ENCODE peak calls at places on chromosomes 12 and 14, in six cellular contexts. U is fibroblast of lung, G is left ventricle myocardium inferior, A is tibial nerve, O is ascending aorta, C is adrenal gland. E is an unnamed sample. For H3K9me3, the result is how much of the 10 kb centered on the place peaks cover.

GRCh38 chr14:69504775-69505174 is 20.2 kb downstream of the PLEKHD1 start:
- DNase-seq in U (no peak), G (no peak), A (no peak), O (no peak), C (no peak), E (peak)

GRCh38 chr14:41297961-41298690 is 308.6 kb upstream of the LRFN5 start:
- DNase-seq in U (no peak), G (no peak), A (no peak), O (no peak), C (no peak), E (no peak)

GRCh38 chr12:6783828-6784227 is 5.5 kb upstream of the CD4 start:
- DNase-seq in U (no peak), G (no peak), A (no peak), O (no peak), C (no peak), E (no peak)

GRCh38 chr14:103569436-103569835 is 6.7 kb downstream of the COA8 start:
- DNase-seq in U (no peak), G (no peak), A (no peak), O (no peak), C (no peak), E (no peak)

GRCh38 chr14:71668186-71668912 is 263.9 kb upstream of the RGS6 start:
- DNase-seq in U (peak), G (no peak), A (no peak), O (no peak), C (no peak), E (no peak)

GRCh38 chr12:21369141-21369980 is 3.3 kb upstream of the IAPP start:
- DNase-seq in U (no peak), G (no peak), A (no peak), O (no peak), C (no peak), E (no peak)

GRCh38 chr12:99059824-99060526 is 414.9 kb downstream of the APAF1 start:
- DNase-seq in U (peak), G (no peak), A (peak), O (peak), C (peak), E (peak)

GRCh38 chr12:80100566-80100965 is 1.2 kb downstream of the OTOGL start:
- DNase-seq in U (peak), G (no peak), A (no peak), O (no peak), C (no peak), E (no peak)

GRCh38 chr12:122202017-122202416 is 1.5 kb upstream of the B3GNT4 start:
- DNase-seq in U (no peak), G (no peak), A (no peak), O (no peak), C (no peak), E (no peak)

GRCh38 chr14:80787876-80788275 is 153.7 kb downstream of the CEP128 start:
- DNase-seq in U (no peak), G (no peak), A (no peak), O (no peak), C (no peak), E (no peak)

GRCh38 chr14:69263364-69263763 is 3.4 kb downstream of the GALNT16 start:
- DNase-seq in U (peak), G (peak), A (peak), O (peak), C (peak), E (no peak)

GRCh38 chr12:64320611-64321010 is 69.9 kb downstream of the C12orf56 start:
- DNase-seq in U (no peak), G (no peak), A (no peak), O (no peak), C (no peak), E (no peak)

GRCh38 chr12:117427176-117427575 is 65.8 kb upstream of the NOS1 start:
- DNase-seq in U (no peak), G (no peak), A (no peak), O (no peak), C (no peak), E (no peak)
- TF ChIP-seq CTCF in U (no peak), G (no peak), A (no peak), O (no peak), C (no peak), E (no peak)

GRCh38 chr14:53273671-53274072 is 120.5 kb upstream of the DDHD1 start:
- DNase-seq in U (no peak), G (peak), A (no peak), O (no peak), C (no peak), E (no peak)

DNA sequence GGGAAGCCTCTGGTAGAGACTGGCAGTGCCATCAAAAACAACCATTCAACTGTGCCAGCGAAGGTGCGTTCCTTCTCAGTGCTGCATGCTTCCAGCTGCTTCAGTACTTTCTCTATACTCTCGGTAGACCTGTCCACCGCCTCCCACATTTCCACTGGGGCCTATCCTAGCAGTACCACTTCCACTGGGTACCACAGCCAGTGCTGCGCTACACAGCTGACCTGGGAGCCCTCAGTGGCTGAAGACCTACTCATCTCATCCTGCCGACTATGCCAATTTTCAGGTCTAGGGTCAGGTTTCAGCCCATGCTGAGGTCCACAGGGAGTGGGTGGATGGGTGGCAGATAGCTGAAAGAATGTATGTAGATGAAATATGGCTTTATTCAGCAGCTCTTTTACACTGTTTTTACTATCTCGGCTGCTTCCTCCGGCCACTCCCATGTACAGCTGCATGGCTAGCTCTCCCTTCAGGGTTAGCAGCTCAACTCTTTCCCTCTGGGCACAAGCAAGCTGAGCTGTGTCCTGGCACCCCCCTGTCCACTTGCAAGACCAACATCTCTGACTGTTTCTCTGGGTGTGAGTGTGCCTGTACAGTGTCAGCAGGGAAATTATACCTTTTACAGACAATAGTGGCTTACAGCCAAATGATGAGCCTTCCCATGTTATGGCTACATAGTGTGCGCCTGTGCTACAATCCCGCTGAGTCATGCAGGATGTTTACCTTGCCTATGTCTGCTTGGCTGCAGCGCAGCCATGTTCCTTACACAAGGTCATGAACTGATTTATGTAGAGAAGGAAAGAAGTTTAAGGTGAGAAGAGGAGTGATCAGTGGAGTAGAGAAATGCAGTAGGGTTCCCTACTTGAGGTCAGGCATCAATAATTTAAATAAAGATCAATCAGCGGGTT is 125.7 kb upstream of the DDHD1 start:
- DNase-seq in U (peak), G (no peak), A (no peak), O (no peak), C (no peak), E (no peak)
- H3K9me3 ChIP-seq in U (under half), G (under half), A (under half), O (under half), C (under half), E (under half)

DNA sequence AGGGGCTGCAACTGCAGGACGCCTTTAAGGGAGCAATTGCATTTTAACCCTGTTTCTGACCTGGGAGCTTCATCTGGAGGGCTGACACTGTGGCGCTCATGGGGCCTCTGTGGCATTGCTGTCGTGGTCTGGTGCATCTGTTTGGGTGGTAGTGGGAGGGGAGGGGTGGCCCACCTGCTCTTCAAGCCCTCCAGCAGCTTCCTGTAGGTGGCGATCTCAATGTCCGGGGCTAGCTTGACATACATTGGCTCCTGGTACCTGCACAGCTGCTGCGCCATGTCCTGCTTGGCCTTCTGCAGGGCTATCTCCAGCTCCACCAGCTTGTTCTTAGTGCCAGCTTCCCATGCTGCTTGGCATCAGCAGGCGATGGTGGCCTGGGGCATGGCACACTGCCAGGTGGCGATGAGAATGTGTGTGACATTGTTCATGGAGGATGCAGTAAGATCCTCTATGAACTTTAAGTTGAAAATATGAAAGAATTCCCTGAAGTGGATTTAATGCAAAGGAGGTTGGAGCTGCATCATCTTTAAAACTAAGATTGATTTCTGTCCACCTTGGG is 7.7 kb upstream of the KRT82 start:
- DNase-seq in U (no peak), G (no peak), A (no peak), O (no peak), C (no peak), E (no peak)
- TF ChIP-seq CTCF in U (no peak), G (no peak), A (no peak), O (no peak), C (no peak), E (no peak)

DNA sequence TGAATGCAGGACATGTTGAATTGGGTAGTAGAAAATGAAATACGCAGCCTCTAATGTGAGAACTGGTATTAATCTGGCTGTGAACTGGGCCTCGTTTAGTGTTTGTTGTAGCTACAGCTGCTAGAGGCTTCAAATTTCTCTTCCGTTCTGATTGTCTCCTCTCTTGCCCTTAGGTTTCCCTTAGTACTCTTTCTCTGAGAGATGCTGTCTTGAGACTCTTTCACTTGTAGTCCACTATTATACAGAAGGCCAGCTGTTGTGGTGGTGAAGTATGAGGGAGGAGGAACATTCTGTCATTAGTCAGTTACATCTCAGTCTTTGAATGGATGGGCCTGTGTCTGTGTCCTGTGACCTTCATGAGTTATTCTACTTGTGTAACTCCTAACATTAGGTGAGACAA is 322.0 kb downstream of the TMTC2 start:
- DNase-seq in U (no peak), G (no peak), A (no peak), O (no peak), C (no peak), E (no peak)
- H3K9me3 ChIP-seq in U (under half), G (under half), A (under half), O (under half), C (under half), E (under half)

GRCh38 chr14:65412189-65412846 is at the start of gene FUT8:
- DNase-seq in U (peak), G (peak), A (peak), O (peak), C (peak), E (peak)
- TF ChIP-seq CTCF in U (peak), G (peak), A (peak), O (peak), C (peak), E (no peak)

DNA sequence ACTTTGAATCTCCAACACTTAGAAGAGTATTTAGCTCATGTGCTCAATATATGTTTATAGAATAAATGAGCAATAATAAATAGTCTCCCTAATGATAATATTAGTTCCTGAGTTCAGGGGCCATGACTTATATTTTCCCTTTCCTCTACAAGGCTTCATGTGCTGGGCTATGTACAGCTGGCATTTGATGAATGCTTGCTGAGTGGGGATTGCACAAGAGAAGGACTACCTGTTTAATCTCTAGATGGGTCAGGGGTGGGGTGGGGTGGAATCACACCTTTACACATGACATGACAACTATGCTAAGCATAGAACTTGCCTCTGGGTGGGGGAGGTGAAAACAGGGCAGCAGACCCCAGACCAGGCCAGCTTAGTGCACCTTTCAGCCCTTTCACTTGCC is 7.6 kb upstream of the ABHD12B start:
- DNase-seq in U (no peak), G (no peak), A (no peak), O (no peak), C (no peak), E (no peak)
- H3K9me3 ChIP-seq in U (under half), G (under half), A (under half), O (under half), C (under half), E (under half)

DNA sequence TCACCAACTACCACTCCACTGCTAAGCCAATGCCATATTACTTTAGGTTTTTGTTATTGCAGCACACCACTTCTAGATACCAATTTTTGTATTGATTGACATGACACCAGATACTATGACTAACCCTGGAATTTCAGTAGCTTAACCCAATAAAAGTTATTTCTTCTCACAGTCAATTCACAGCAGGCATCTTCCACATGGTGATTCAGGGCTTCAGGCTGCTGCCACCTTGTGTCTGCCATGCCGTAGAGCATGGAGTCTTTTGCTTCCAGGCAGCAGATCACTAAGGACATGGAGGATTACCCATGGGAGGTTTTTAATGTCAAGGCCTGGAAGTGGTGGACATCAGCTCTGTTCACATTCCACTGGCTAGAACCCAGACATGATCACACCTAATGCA is 56.4 kb upstream of the LTA4H start:
- DNase-seq in U (no peak), G (no peak), A (no peak), O (no peak), C (no peak), E (no peak)
- TF ChIP-seq CTCF in U (no peak), G (no peak), A (no peak), O (no peak), C (no peak), E (no peak)

GRCh38 chr14:102407258-102407657 is 44.5 kb downstream of the TECPR2 start:
- DNase-seq in U (no peak), G (no peak), A (no peak), O (no peak), C (no peak), E (no peak)

GRCh38 chr14:102408729-102409128 is 46.0 kb downstream of the TECPR2 start:
- DNase-seq in U (no peak), G (no peak), A (no peak), O (peak), C (peak), E (no peak)

DNA sequence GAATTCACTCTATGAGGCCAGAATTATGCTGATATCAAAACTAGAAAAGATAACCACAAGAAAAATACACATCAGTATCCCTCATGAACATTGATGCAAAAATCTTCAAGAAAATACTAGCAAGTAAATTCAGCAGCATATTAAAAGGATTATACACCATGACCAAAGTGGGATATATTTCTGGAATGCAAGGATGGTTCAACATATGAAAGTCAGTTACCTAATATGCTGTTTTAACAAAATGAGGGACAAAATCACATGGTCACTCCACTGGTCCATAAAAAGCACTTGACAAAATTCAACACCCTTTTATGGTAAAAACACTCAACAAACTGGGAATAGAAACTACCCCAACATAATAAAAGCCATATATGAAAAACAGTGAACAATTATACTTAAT is 40.3 kb downstream of the TECPR2 start:
- DNase-seq in U (no peak), G (no peak), A (no peak), O (no peak), C (no peak), E (no peak)
- H3K9me3 ChIP-seq in U (under half), G (under half), A (under half), O (under half), C (under half), E (under half)

E was measured in pancreas.